ENCODE peak calls at places on chromosomes 12 and 14, in four cellular contexts. F is IMR-90, I is hepatocyte, G is endothelial cell of umbilical vein. C is an unnamed sample.

GRCh38 chr12:3207858-3208257 is 130.7 kb downstream of the TSPAN9 start:
- DNase-seq in F (no peak), I (no peak), G (no peak), C (no peak)

GRCh38 chr12:5872745-5873144 is 72.3 kb downstream of the ANO2 start:
- DNase-seq in F (peak; percentile 20), I (peak; percentile 42), G (no peak), C (peak; percentile 4)

GRCh38 chr14:53375573-53375972 is 222.4 kb upstream of the DDHD1 start:
- DNase-seq in F (no peak), I (no peak), G (no peak), C (no peak)

GRCh38 chr12:39723831-39724230 is 104.2 kb upstream of the ABCD2 start:
- DNase-seq in F (no peak), I (no peak), G (no peak), C (no peak)

GRCh38 chr12:119369907-119370546 is 35.5 kb downstream of the CCDC60 start:
- DNase-seq in F (no peak), I (no peak), G (no peak), C (no peak)

GRCh38 chr12:29983917-29984316 is 200.2 kb upstream of the TMTC1 start:
- DNase-seq in F (no peak), I (no peak), G (peak; percentile 46), C (no peak)

GRCh38 chr12:97837401-97837800 is 374.8 kb downstream of the RMST start:
- DNase-seq in F (no peak), I (peak; percentile 32), G (no peak), C (no peak)

GRCh38 chr12:75599061-75599460 is 87.7 kb upstream of the KRR1 start:
- DNase-seq in F (no peak), I (no peak), G (no peak), C (no peak)

GRCh38 chr14:102930138-102930752 is 7.8 kb downstream of the AMN start:
- DNase-seq in F (no peak), I (peak; percentile 56), G (no peak), C (no peak)

GRCh38 chr12:8562310-8562709 is 21.6 kb upstream of the CLEC4E start:
- DNase-seq in F (no peak), I (no peak), G (no peak), C (no peak)

GRCh38 chr12:132686831-132687210 is 321 bp downstream of the POLE start:
- DNase-seq in F (no peak), I (no peak), G (no peak), C (no peak)

GRCh38 chr12:64669270-64669842 is 59.1 kb downstream of the RASSF3 start:
- DNase-seq in F (peak; percentile 11), I (no peak), G (peak; percentile 81), C (no peak)

GRCh38 chr14:86420131-86420530 is 890.2 kb downstream of the FLRT2 start:
- DNase-seq in F (no peak), I (no peak), G (no peak), C (no peak)

GRCh38 chr12:4807813-4808212 is 87.6 kb downstream of the GALNT8 start:
- DNase-seq in F (no peak), I (no peak), G (no peak), C (no peak)

GRCh38 chr14:56211844-56212243 is 93.6 kb downstream of the PELI2 start:
- DNase-seq in F (no peak), I (no peak), G (no peak), C (no peak)

GRCh38 chr14:50062438-50063039 is 53.8 kb downstream of the VCPKMT start:
- DNase-seq in F (peak; percentile 83), I (peak; percentile 86), G (peak; percentile 81), C (peak; percentile 75)

GRCh38 chr12:58420496-58420895 is 479.1 kb downstream of the ATP23 start:
- DNase-seq in F (no peak), I (no peak), G (peak; percentile 32), C (no peak)

GRCh38 chr12:75781532-75782046 is 250.0 kb downstream of the PHLDA1 start:
- DNase-seq in F (peak; percentile 81), I (peak; percentile 53), G (peak; percentile 94), C (peak; percentile 95)

GRCh38 chr14:104286086-104286485 is 147.7 kb downstream of the KIF26A start:
- DNase-seq in F (no peak), I (no peak), G (no peak), C (no peak)

GRCh38 chr12:116609715-116610114 is 50.5 kb downstream of the MAP1LC3B2 start:
- DNase-seq in F (no peak), I (no peak), G (no peak), C (no peak)

GRCh38 chr14:62667515-62667914 is 377.7 kb downstream of the KCNH5 start:
- DNase-seq in F (peak; percentile 3), I (no peak), G (no peak), C (no peak)

GRCh38 chr14:50225067-50225973 is 6.1 kb downstream of the SOS2 start:
- DNase-seq in F (peak; percentile 87), I (no peak), G (peak; percentile 81), C (peak; percentile 82)

GRCh38 chr14:106268013-106268727 is 741.8 kb downstream of the TMEM121 start:
- DNase-seq in F (no peak), I (no peak), G (no peak), C (no peak)

GRCh38 chr12:25957898-25958253 is 606 bp upstream of the RASSF8 start:
- DNase-seq in F (peak; percentile 82), I (no peak), G (peak; percentile 93), C (peak; percentile 71)

GRCh38 chr12:78146365-78146772 is 315.7 kb downstream of the NAV3 start:
- DNase-seq in F (peak; percentile 62), I (peak; percentile 52), G (peak; percentile 59), C (peak; percentile 7)

GRCh38 chr12:90085491-90086274 is 377.0 kb upstream of the ATP2B1 start:
- DNase-seq in F (peak; percentile 82), I (no peak), G (no peak), C (no peak)

GRCh38 chr12:52699960-52700359 is 3.4 kb downstream of the KRT77 start:
- DNase-seq in F (no peak), I (no peak), G (no peak), C (no peak)

GRCh38 chr14:72943876-72944430 is 17.7 kb downstream of the DCAF4 start:
- DNase-seq in F (no peak), I (no peak), G (no peak), C (no peak)

GRCh38 chr14:72948481-72949138 is 22.3 kb downstream of the DCAF4 start:
- DNase-seq in F (peak; percentile 70), I (peak; percentile 79), G (peak; percentile 73), C (peak; percentile 76)

GRCh38 chr14:72946491-72946890 is 20.2 kb downstream of the DCAF4 start:
- DNase-seq in F (peak; percentile 69), I (no peak), G (no peak), C (peak; percentile 79)

GRCh38 chr14:72945628-72946027 is 19.4 kb downstream of the DCAF4 start:
- DNase-seq in F (no peak), I (no peak), G (no peak), C (no peak)

GRCh38 chr14:72947366-72948160 is 21.3 kb downstream of the DCAF4 start:
- DNase-seq in F (no peak), I (no peak), G (no peak), C (no peak)
- H3K27ac ChIP-seq in F (no peak overlapping the region), I (no peak overlapping the region), G (no peak overlapping the region), C (no peak overlapping the region)

GRCh38 chr14:23517650-23518329 is 33.8 kb downstream of the ZFHX2 start:
- DNase-seq in F (no peak), I (no peak), G (no peak), C (no peak)
- TF ChIP-seq CTCF in F (no peak), I (no peak), G (no peak), C (no peak)

DNA sequence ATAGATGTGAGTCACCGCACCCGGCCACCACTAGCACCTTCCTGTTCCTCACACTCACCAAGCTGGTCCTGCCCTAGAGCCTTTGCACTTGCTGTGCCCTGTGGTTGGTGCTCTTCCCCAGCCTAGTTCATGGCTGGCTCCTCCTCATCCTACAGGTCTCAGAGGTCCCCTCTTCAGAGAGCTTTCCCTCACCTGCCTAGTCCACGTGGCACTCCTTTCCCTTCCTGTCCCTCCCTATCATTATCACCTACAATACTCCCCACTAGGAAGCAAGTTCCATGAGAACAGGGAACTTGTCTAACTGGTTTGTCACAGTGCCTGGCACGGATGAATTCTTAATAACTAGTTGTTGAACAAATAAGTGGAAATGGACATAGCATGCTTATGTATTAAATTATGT is 24.0 kb upstream of the TMED10 start:
- DNase-seq in F (no peak), I (peak; percentile 69), G (no peak), C (no peak)
- H3K27ac ChIP-seq in F (no peak overlapping the region), I (peak overlapping the region; percentile 44), G (no peak overlapping the region), C (no peak overlapping the region)

GRCh38 chr12:125351788-125352187 is 286.6 kb downstream of the AACS start:
- DNase-seq in F (no peak), I (no peak), G (no peak), C (no peak)

GRCh38 chr12:125341422-125341821 is 276.2 kb downstream of the AACS start:
- DNase-seq in F (no peak), I (no peak), G (no peak), C (no peak)

GRCh38 chr12:125340791-125341190 is 275.6 kb downstream of the AACS start:
- DNase-seq in F (peak; percentile 52), I (peak; percentile 76), G (peak; percentile 13), C (peak; percentile 50)

GRCh38 chr12:125343649-125344048 is 278.4 kb downstream of the AACS start:
- DNase-seq in F (no peak), I (no peak), G (no peak), C (no peak)

DNA sequence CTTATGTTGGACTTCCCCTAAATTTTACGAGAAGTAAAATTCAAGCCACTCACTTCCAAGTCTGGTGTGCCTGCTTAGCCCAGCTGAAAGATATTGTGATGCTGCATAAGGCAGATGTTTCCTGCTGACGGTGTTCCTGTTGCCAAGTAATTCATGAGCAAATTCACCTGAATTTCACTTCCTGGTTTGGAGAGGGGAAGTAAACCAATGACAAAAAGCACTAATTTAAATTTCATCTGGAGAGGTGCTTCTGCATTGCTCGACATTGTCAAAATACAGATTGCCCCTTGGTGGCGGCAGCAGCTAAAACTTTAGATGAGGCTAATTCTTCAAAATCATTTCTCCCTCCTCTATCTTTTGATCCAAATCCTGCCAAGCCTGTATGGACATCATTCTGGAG is 281.1 kb downstream of the AACS start:
- DNase-seq in F (no peak), I (no peak), G (no peak), C (no peak)
- TF ChIP-seq CTCF in F (no peak), I (peak; percentile 22), G (no peak), C (no peak)

GRCh38 chr12:111687952-111688351 is 2.1 kb downstream of the ACAD10 start:
- DNase-seq in F (no peak), I (no peak), G (no peak), C (no peak)

GRCh38 chr12:111686574-111687105 is 787 bp downstream of the ACAD10 start:
- DNase-seq in F (peak; percentile 44), I (no peak), G (peak; percentile 14), C (peak; percentile 12)

GRCh38 chr12:111687255-111687654 is 1.4 kb downstream of the ACAD10 start:
- DNase-seq in F (no peak), I (peak; percentile 13), G (peak; percentile 7), C (no peak)

GRCh38 chr12:111685811-111686573 is at the start of the genes ACAD10 and BRAP:
- DNase-seq in F (peak; percentile 92), I (peak; percentile 96), G (peak; percentile 98), C (peak; percentile 86)

GRCh38 chr12:111685322-111685810 is 390 bp downstream of the BRAP start:
- DNase-seq in F (no peak), I (peak; percentile 54), G (no peak), C (no peak)
- H3K27ac ChIP-seq in F (peak overlapping the region; percentile 47), I (peak overlapping the region; percentile 81), G (peak overlapping the region; percentile 28), C (peak overlapping the region; percentile 89)

C was measured in brain microvascular endothelial cell.